ENCODE peak calls at places on chromosomes 6 and 20, in nine cellular contexts. One of them, this sample, is unnamed.

GRCh38 chr6:149015224-149015876 is 268.5 kb downstream of the UST start:
- DNase-seq in lower lobe of right lung: no peak
- DNase-seq in heart right ventricle: no peak
- DNase-seq in lower leg skin: no peak
- DNase-seq in cardiac muscle cell: no peak
- DNase-seq in cardiac fibroblast: peak; percentile 80
- DNase-seq in GM06990: no peak
- DNase-seq in left ventricle myocardium inferior: no peak
- DNase-seq in AG09309: no peak
- DNase-seq in this sample: no peak

GRCh38 chr6:5138995-5139827 is 54.1 kb downstream of the PPP1R3G start:
- DNase-seq in lower lobe of right lung: no peak
- DNase-seq in heart right ventricle: no peak
- DNase-seq in lower leg skin: no peak
- DNase-seq in cardiac muscle cell: no peak
- DNase-seq in cardiac fibroblast: no peak
- DNase-seq in GM06990: no peak
- DNase-seq in left ventricle myocardium inferior: no peak
- DNase-seq in AG09309: no peak
- DNase-seq in this sample: no peak

GRCh38 chr20:44407402-44408184 is 52.1 kb downstream of the HNF4A start:
- DNase-seq in lower lobe of right lung: no peak
- DNase-seq in heart right ventricle: no peak
- DNase-seq in lower leg skin: no peak
- DNase-seq in cardiac muscle cell: no peak
- DNase-seq in cardiac fibroblast: peak; percentile 37
- DNase-seq in GM06990: no peak
- DNase-seq in left ventricle myocardium inferior: no peak
- DNase-seq in AG09309: no peak
- DNase-seq in this sample: no peak

GRCh38 chr6:32153835-32154513 is at the start of gene PPT2:
- DNase-seq in lower lobe of right lung: peak; percentile 81
- DNase-seq in heart right ventricle: peak; percentile 95
- DNase-seq in lower leg skin: peak; percentile 98
- DNase-seq in cardiac muscle cell: peak; percentile 95
- DNase-seq in cardiac fibroblast: peak; percentile 98
- DNase-seq in GM06990: peak; percentile 71
- DNase-seq in left ventricle myocardium inferior: peak; percentile 91
- DNase-seq in AG09309: peak; percentile 68
- DNase-seq in this sample: peak; percentile 95

GRCh38 chr6:44739163-44739562 is 351.7 kb downstream of the CDC5L start:
- DNase-seq in lower lobe of right lung: no peak
- DNase-seq in heart right ventricle: no peak
- DNase-seq in lower leg skin: no peak
- DNase-seq in cardiac muscle cell: no peak
- DNase-seq in cardiac fibroblast: peak; percentile 33
- DNase-seq in GM06990: no peak
- DNase-seq in left ventricle myocardium inferior: no peak
- DNase-seq in AG09309: no peak
- DNase-seq in this sample: no peak

GRCh38 chr6:6863957-6864639 is 243.7 kb upstream of the RREB1 start:
- DNase-seq in lower lobe of right lung: no peak
- DNase-seq in heart right ventricle: no peak
- DNase-seq in lower leg skin: no peak
- DNase-seq in cardiac muscle cell: no peak
- DNase-seq in cardiac fibroblast: no peak
- DNase-seq in GM06990: no peak
- DNase-seq in left ventricle myocardium inferior: no peak
- DNase-seq in AG09309: no peak
- DNase-seq in this sample: no peak

GRCh38 chr6:99739526-99739925 is 132.9 kb downstream of the PRDM13 start:
- DNase-seq in lower lobe of right lung: no peak
- DNase-seq in heart right ventricle: peak; percentile 6
- DNase-seq in lower leg skin: no peak
- DNase-seq in cardiac muscle cell: no peak
- DNase-seq in cardiac fibroblast: no peak
- DNase-seq in GM06990: no peak
- DNase-seq in left ventricle myocardium inferior: peak; percentile 28
- DNase-seq in AG09309: no peak
- DNase-seq in this sample: no peak

GRCh38 chr6:87730310-87730709 is 28.3 kb upstream of the AKIRIN2 start:
- DNase-seq in lower lobe of right lung: no peak
- DNase-seq in heart right ventricle: peak; percentile 67
- DNase-seq in lower leg skin: no peak
- DNase-seq in cardiac muscle cell: no peak
- DNase-seq in cardiac fibroblast: peak; percentile 41
- DNase-seq in GM06990: no peak
- DNase-seq in left ventricle myocardium inferior: peak; percentile 75
- DNase-seq in AG09309: no peak
- DNase-seq in this sample: no peak

GRCh38 chr20:60242836-60243520 is 284.8 kb downstream of the CDH26 start:
- DNase-seq in lower lobe of right lung: no peak
- DNase-seq in heart right ventricle: no peak
- DNase-seq in lower leg skin: peak; percentile 53
- DNase-seq in cardiac muscle cell: no peak
- DNase-seq in cardiac fibroblast: no peak
- DNase-seq in GM06990: no peak
- DNase-seq in left ventricle myocardium inferior: no peak
- DNase-seq in AG09309: no peak
- DNase-seq in this sample: no peak

GRCh38 chr6:134753001-134753400 is 196.9 kb downstream of the ALDH8A1 start:
- DNase-seq in lower lobe of right lung: no peak
- DNase-seq in heart right ventricle: no peak
- DNase-seq in lower leg skin: no peak
- DNase-seq in cardiac muscle cell: no peak
- DNase-seq in cardiac fibroblast: no peak
- DNase-seq in GM06990: no peak
- DNase-seq in left ventricle myocardium inferior: no peak
- DNase-seq in AG09309: no peak
- DNase-seq in this sample: no peak

GRCh38 chr20:24697411-24697810 is 228.0 kb downstream of the SYNDIG1 start:
- DNase-seq in lower lobe of right lung: no peak
- DNase-seq in heart right ventricle: no peak
- DNase-seq in lower leg skin: peak; percentile 48
- DNase-seq in cardiac muscle cell: no peak
- DNase-seq in cardiac fibroblast: no peak
- DNase-seq in GM06990: no peak
- DNase-seq in left ventricle myocardium inferior: no peak
- DNase-seq in AG09309: no peak
- DNase-seq in this sample: no peak

GRCh38 chr6:150876598-150876997 is 11.1 kb downstream of the MTHFD1L start:
- DNase-seq in lower lobe of right lung: no peak
- DNase-seq in heart right ventricle: peak; percentile 48
- DNase-seq in lower leg skin: no peak
- DNase-seq in cardiac muscle cell: no peak
- DNase-seq in cardiac fibroblast: peak; percentile 64
- DNase-seq in GM06990: no peak
- DNase-seq in left ventricle myocardium inferior: peak; percentile 63
- DNase-seq in AG09309: no peak
- DNase-seq in this sample: no peak
- TF ChIP-seq CTCF in lower lobe of right lung: no peak
- TF ChIP-seq CTCF in heart right ventricle: no peak
- TF ChIP-seq CTCF in lower leg skin: no peak
- TF ChIP-seq CTCF in cardiac muscle cell: no peak
- TF ChIP-seq CTCF in cardiac fibroblast: no peak
- TF ChIP-seq CTCF in GM06990: no peak
- TF ChIP-seq CTCF in left ventricle myocardium inferior: peak; percentile 48
- TF ChIP-seq CTCF in AG09309: no peak
- TF ChIP-seq CTCF in this sample: no peak

GRCh38 chr6:73968358-73968757 is 272.4 kb downstream of the CD109 start:
- DNase-seq in lower lobe of right lung: no peak
- DNase-seq in heart right ventricle: no peak
- DNase-seq in lower leg skin: no peak
- DNase-seq in cardiac muscle cell: no peak
- DNase-seq in cardiac fibroblast: no peak
- DNase-seq in GM06990: no peak
- DNase-seq in left ventricle myocardium inferior: no peak
- DNase-seq in AG09309: no peak
- DNase-seq in this sample: no peak

GRCh38 chr6:73964455-73964854 is 268.5 kb downstream of the CD109 start:
- DNase-seq in lower lobe of right lung: no peak
- DNase-seq in heart right ventricle: no peak
- DNase-seq in lower leg skin: no peak
- DNase-seq in cardiac muscle cell: no peak
- DNase-seq in cardiac fibroblast: no peak
- DNase-seq in GM06990: no peak
- DNase-seq in left ventricle myocardium inferior: no peak
- DNase-seq in AG09309: no peak
- DNase-seq in this sample: no peak

GRCh38 chr6:73965408-73966145 is 269.6 kb downstream of the CD109 start:
- DNase-seq in lower lobe of right lung: no peak
- DNase-seq in heart right ventricle: peak; percentile 9
- DNase-seq in lower leg skin: no peak
- DNase-seq in cardiac muscle cell: no peak
- DNase-seq in cardiac fibroblast: no peak
- DNase-seq in GM06990: no peak
- DNase-seq in left ventricle myocardium inferior: no peak
- DNase-seq in AG09309: no peak
- DNase-seq in this sample: no peak

GRCh38 chr6:73969982-73970960 is 274.3 kb downstream of the CD109 start:
- DNase-seq in lower lobe of right lung: no peak
- DNase-seq in heart right ventricle: peak; percentile 28
- DNase-seq in lower leg skin: no peak
- DNase-seq in cardiac muscle cell: peak; percentile 57
- DNase-seq in cardiac fibroblast: peak; percentile 73
- DNase-seq in GM06990: no peak
- DNase-seq in left ventricle myocardium inferior: no peak
- DNase-seq in AG09309: peak; percentile 46
- DNase-seq in this sample: no peak
- TF ChIP-seq CTCF in lower lobe of right lung: peak; percentile 41
- TF ChIP-seq CTCF in heart right ventricle: peak; percentile 56
- TF ChIP-seq CTCF in lower leg skin: no peak
- TF ChIP-seq CTCF in cardiac muscle cell: peak; percentile 82
- TF ChIP-seq CTCF in cardiac fibroblast: peak; percentile 70
- TF ChIP-seq CTCF in GM06990: peak; percentile 60
- TF ChIP-seq CTCF in left ventricle myocardium inferior: peak; percentile 70
- TF ChIP-seq CTCF in AG09309: peak; percentile 62
- TF ChIP-seq CTCF in this sample: peak; percentile 38

DNA sequence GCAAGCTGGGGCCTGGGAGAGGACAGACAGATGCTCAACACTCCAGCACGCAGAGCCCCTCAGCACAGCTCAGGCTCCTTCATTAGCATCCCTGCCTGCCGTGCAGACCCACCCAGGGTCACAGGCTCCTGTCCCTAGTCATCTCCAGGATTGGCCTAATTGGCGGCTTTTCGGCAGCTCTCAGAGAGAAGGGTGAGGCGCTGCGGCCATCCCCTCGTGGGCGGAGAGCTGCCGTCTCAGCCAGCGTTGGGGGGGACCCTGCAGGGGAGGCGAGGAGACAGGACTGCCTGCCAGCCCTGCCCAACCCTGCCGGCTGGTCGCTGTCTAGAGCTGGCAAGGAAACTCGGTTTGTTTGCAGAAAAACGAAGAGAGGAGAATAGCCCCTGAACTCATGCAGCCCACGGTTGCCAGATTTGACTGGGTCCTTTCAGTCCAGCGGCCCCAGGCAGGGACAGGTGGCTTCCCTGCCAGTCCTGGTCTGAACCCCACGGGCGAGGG is 26.8 kb downstream of the BHLHE23 start:
- DNase-seq in lower lobe of right lung: no peak
- DNase-seq in heart right ventricle: no peak
- DNase-seq in lower leg skin: no peak
- DNase-seq in cardiac muscle cell: no peak
- DNase-seq in cardiac fibroblast: no peak
- DNase-seq in GM06990: no peak
- DNase-seq in left ventricle myocardium inferior: no peak
- DNase-seq in AG09309: no peak
- DNase-seq in this sample: no peak
- TF ChIP-seq CTCF in lower lobe of right lung: no peak
- TF ChIP-seq CTCF in heart right ventricle: no peak
- TF ChIP-seq CTCF in lower leg skin: no peak
- TF ChIP-seq CTCF in cardiac muscle cell: no peak
- TF ChIP-seq CTCF in cardiac fibroblast: no peak
- TF ChIP-seq CTCF in GM06990: no peak
- TF ChIP-seq CTCF in left ventricle myocardium inferior: no peak
- TF ChIP-seq CTCF in AG09309: no peak
- TF ChIP-seq CTCF in this sample: no peak

DNA sequence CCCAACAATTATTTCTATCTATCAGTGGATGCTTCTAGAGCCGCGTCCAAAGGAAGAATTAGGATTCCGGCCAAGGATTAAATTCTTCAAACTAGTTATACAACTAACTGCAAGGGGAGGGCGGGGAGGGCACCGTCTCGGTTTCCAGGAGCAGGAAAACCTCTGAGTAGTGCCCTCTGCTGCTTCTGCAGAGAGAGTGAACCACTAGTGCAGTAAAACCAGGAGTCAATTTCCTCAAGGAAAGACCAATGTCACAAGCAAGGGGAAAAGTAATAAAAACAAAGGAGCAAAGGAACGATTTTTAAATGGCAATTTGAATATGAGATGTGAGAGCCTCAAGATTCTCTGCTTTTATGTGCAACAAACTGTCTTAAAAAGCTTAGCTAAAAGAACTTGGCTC is 16.5 kb upstream of the UBE2J1 start:
- DNase-seq in lower lobe of right lung: peak; percentile 65
- DNase-seq in heart right ventricle: peak; percentile 71
- DNase-seq in lower leg skin: peak; percentile 89
- DNase-seq in cardiac muscle cell: peak; percentile 45
- DNase-seq in cardiac fibroblast: peak; percentile 74
- DNase-seq in GM06990: no peak
- DNase-seq in left ventricle myocardium inferior: peak; percentile 59
- DNase-seq in AG09309: no peak
- DNase-seq in this sample: no peak
- TF ChIP-seq CTCF in lower lobe of right lung: peak; percentile 54
- TF ChIP-seq CTCF in heart right ventricle: peak; percentile 53
- TF ChIP-seq CTCF in lower leg skin: no peak
- TF ChIP-seq CTCF in cardiac muscle cell: peak; percentile 53
- TF ChIP-seq CTCF in cardiac fibroblast: peak; percentile 60
- TF ChIP-seq CTCF in GM06990: peak; percentile 18
- TF ChIP-seq CTCF in left ventricle myocardium inferior: peak; percentile 75
- TF ChIP-seq CTCF in AG09309: peak; percentile 64
- TF ChIP-seq CTCF in this sample: no peak

GRCh38 chr20:38387953-38388352 is 41.7 kb downstream of the LBP start:
- DNase-seq in lower lobe of right lung: no peak
- DNase-seq in heart right ventricle: no peak
- DNase-seq in lower leg skin: no peak
- DNase-seq in cardiac muscle cell: no peak
- DNase-seq in cardiac fibroblast: no peak
- DNase-seq in GM06990: no peak
- DNase-seq in left ventricle myocardium inferior: no peak
- DNase-seq in AG09309: no peak
- DNase-seq in this sample: no peak
- TF ChIP-seq CTCF in lower lobe of right lung: no peak
- TF ChIP-seq CTCF in heart right ventricle: no peak
- TF ChIP-seq CTCF in lower leg skin: no peak
- TF ChIP-seq CTCF in cardiac muscle cell: no peak
- TF ChIP-seq CTCF in cardiac fibroblast: no peak
- TF ChIP-seq CTCF in GM06990: no peak
- TF ChIP-seq CTCF in left ventricle myocardium inferior: no peak
- TF ChIP-seq CTCF in AG09309: no peak
- TF ChIP-seq CTCF in this sample: no peak

DNA sequence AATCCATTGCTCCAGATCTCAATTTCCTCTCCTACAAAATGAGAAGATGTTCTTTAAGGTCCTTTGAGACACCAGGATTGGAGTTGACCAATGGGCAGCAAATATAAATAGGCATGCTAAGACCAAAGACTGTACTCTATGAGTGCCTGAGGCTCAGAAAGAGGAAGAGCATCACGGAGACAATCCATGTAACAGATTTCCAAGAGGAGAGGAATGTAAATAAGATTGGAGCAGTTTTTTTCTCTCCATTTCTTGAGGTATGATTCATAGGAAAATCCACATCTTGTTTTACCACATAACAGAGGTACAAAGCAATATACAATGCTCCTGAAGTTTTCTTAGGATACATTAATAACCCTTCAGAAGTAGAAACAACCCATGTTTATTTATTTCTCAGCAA is 109.8 kb downstream of the UBE3D start:
- DNase-seq in lower lobe of right lung: no peak
- DNase-seq in heart right ventricle: no peak
- DNase-seq in lower leg skin: no peak
- DNase-seq in cardiac muscle cell: no peak
- DNase-seq in cardiac fibroblast: peak; percentile 35
- DNase-seq in GM06990: no peak
- DNase-seq in left ventricle myocardium inferior: no peak
- DNase-seq in AG09309: peak; percentile 67
- DNase-seq in this sample: no peak
- TF ChIP-seq CTCF in lower lobe of right lung: no peak
- TF ChIP-seq CTCF in heart right ventricle: no peak
- TF ChIP-seq CTCF in lower leg skin: no peak
- TF ChIP-seq CTCF in cardiac muscle cell: no peak
- TF ChIP-seq CTCF in cardiac fibroblast: no peak
- TF ChIP-seq CTCF in GM06990: no peak
- TF ChIP-seq CTCF in left ventricle myocardium inferior: no peak
- TF ChIP-seq CTCF in AG09309: no peak
- TF ChIP-seq CTCF in this sample: no peak